ENCODE peak calls at places on chromosomes 13 and 19, in nine cellular contexts. One of them, this sample, is unnamed.
A peak's percentile ranks its signal among the peaks of the same experiment; 100 is the strongest.

GRCh38 chr13:70188567-70188966 is 80.3 kb upstream of the KLHL1 start:
- DNase-seq in SW 1271: no peak
- DNase-seq in fibroblast of gingiva: no peak
- DNase-seq in NCI-H1092 treated with DMSO at 0.1 percent for 48 hours: no peak
- DNase-seq in Jurkat, Clone E6-1: no peak
- DNase-seq in stimulated activated CD4-positive, alpha-beta T cell treated with anti-CD3 and anti-CD28 coated beads, Interleukin-1b, Interleukin-23, amount 100 ng/mL, for 4 hours: no peak
- DNase-seq in suprapubic skin: no peak
- DNase-seq in activated naive CD4-positive, alpha-beta T cell treated with Interleukin-2 at 50 U/mL for 16 hours: no peak
- DNase-seq in AG04449: no peak
- DNase-seq in this sample: no peak

GRCh38 chr13:31236211-31236786 is 36.5 kb downstream of the B3GLCT start:
- DNase-seq in NCI-H1092 treated with DMSO at 0.1 percent for 48 hours: peak; percentile 15
- DNase-seq in stimulated activated CD4-positive, alpha-beta T cell treated with anti-CD3 and anti-CD28 coated beads, Interleukin-1b, Interleukin-23, amount 100 ng/mL, for 4 hours: no peak
- DNase-seq in SW 1271: peak; percentile 34
- DNase-seq in AG04449: peak; percentile 17
- DNase-seq in Jurkat, Clone E6-1: peak; percentile 33
- DNase-seq in fibroblast of gingiva: peak; percentile 60
- DNase-seq in activated naive CD4-positive, alpha-beta T cell treated with Interleukin-2 at 50 U/mL for 16 hours: no peak
- DNase-seq in suprapubic skin: no peak
- DNase-seq in this sample: peak; percentile 6

GRCh38 chr13:32917504-32917903 is 98.7 kb upstream of the KL start:
- DNase-seq in fibroblast of gingiva: no peak
- DNase-seq in NCI-H1092 treated with DMSO at 0.1 percent for 48 hours: no peak
- DNase-seq in activated naive CD4-positive, alpha-beta T cell treated with Interleukin-2 at 50 U/mL for 16 hours: no peak
- DNase-seq in stimulated activated CD4-positive, alpha-beta T cell treated with anti-CD3 and anti-CD28 coated beads, Interleukin-1b, Interleukin-23, amount 100 ng/mL, for 4 hours: no peak
- DNase-seq in Jurkat, Clone E6-1: no peak
- DNase-seq in AG04449: no peak
- DNase-seq in suprapubic skin: no peak
- DNase-seq in SW 1271: no peak
- DNase-seq in this sample: no peak

GRCh38 chr13:27923794-27924528 is 4.2 kb downstream of the PDX1 start:
- DNase-seq in stimulated activated CD4-positive, alpha-beta T cell treated with anti-CD3 and anti-CD28 coated beads, Interleukin-1b, Interleukin-23, amount 100 ng/mL, for 4 hours: no peak
- DNase-seq in NCI-H1092 treated with DMSO at 0.1 percent for 48 hours: no peak
- DNase-seq in fibroblast of gingiva: no peak
- DNase-seq in Jurkat, Clone E6-1: no peak
- DNase-seq in suprapubic skin: no peak
- DNase-seq in AG04449: no peak
- DNase-seq in activated naive CD4-positive, alpha-beta T cell treated with Interleukin-2 at 50 U/mL for 16 hours: no peak
- DNase-seq in SW 1271: no peak
- DNase-seq in this sample: no peak

GRCh38 chr19:36421749-36422481 is 3.5 kb upstream of the ZFP82 start:
- DNase-seq in SW 1271: no peak
- DNase-seq in Jurkat, Clone E6-1: no peak
- DNase-seq in fibroblast of gingiva: no peak
- DNase-seq in NCI-H1092 treated with DMSO at 0.1 percent for 48 hours: no peak
- DNase-seq in activated naive CD4-positive, alpha-beta T cell treated with Interleukin-2 at 50 U/mL for 16 hours: no peak
- DNase-seq in suprapubic skin: no peak
- DNase-seq in AG04449: no peak
- DNase-seq in stimulated activated CD4-positive, alpha-beta T cell treated with anti-CD3 and anti-CD28 coated beads, Interleukin-1b, Interleukin-23, amount 100 ng/mL, for 4 hours: no peak
- DNase-seq in this sample: no peak

GRCh38 chr13:43005460-43006236 is 13.6 kb upstream of the EPSTI1 start:
- DNase-seq in NCI-H1092 treated with DMSO at 0.1 percent for 48 hours: no peak
- DNase-seq in SW 1271: no peak
- DNase-seq in suprapubic skin: no peak
- DNase-seq in fibroblast of gingiva: peak; percentile 64
- DNase-seq in activated naive CD4-positive, alpha-beta T cell treated with Interleukin-2 at 50 U/mL for 16 hours: no peak
- DNase-seq in Jurkat, Clone E6-1: no peak
- DNase-seq in AG04449: no peak
- DNase-seq in stimulated activated CD4-positive, alpha-beta T cell treated with anti-CD3 and anti-CD28 coated beads, Interleukin-1b, Interleukin-23, amount 100 ng/mL, for 4 hours: no peak
- DNase-seq in this sample: no peak

GRCh38 chr19:33239223-33239975 is 13.7 kb upstream of the SLC7A10 start:
- DNase-seq in fibroblast of gingiva: no peak
- DNase-seq in NCI-H1092 treated with DMSO at 0.1 percent for 48 hours: no peak
- DNase-seq in suprapubic skin: no peak
- DNase-seq in stimulated activated CD4-positive, alpha-beta T cell treated with anti-CD3 and anti-CD28 coated beads, Interleukin-1b, Interleukin-23, amount 100 ng/mL, for 4 hours: no peak
- DNase-seq in SW 1271: no peak
- DNase-seq in AG04449: no peak
- DNase-seq in activated naive CD4-positive, alpha-beta T cell treated with Interleukin-2 at 50 U/mL for 16 hours: no peak
- DNase-seq in Jurkat, Clone E6-1: no peak
- DNase-seq in this sample: no peak

GRCh38 chr19:18967358-18968146 is 26.5 kb upstream of the HOMER3 start:
- DNase-seq in fibroblast of gingiva: peak; percentile 61
- DNase-seq in stimulated activated CD4-positive, alpha-beta T cell treated with anti-CD3 and anti-CD28 coated beads, Interleukin-1b, Interleukin-23, amount 100 ng/mL, for 4 hours: no peak
- DNase-seq in activated naive CD4-positive, alpha-beta T cell treated with Interleukin-2 at 50 U/mL for 16 hours: no peak
- DNase-seq in Jurkat, Clone E6-1: no peak
- DNase-seq in SW 1271: no peak
- DNase-seq in suprapubic skin: peak; percentile 91
- DNase-seq in AG04449: no peak
- DNase-seq in NCI-H1092 treated with DMSO at 0.1 percent for 48 hours: no peak
- DNase-seq in this sample: no peak

GRCh38 chr19:970695-971094 is 13.4 kb upstream of the WDR18 start:
- DNase-seq in AG04449: no peak
- DNase-seq in fibroblast of gingiva: no peak
- DNase-seq in Jurkat, Clone E6-1: no peak
- DNase-seq in NCI-H1092 treated with DMSO at 0.1 percent for 48 hours: no peak
- DNase-seq in suprapubic skin: no peak
- DNase-seq in activated naive CD4-positive, alpha-beta T cell treated with Interleukin-2 at 50 U/mL for 16 hours: peak; percentile 18
- DNase-seq in SW 1271: no peak
- DNase-seq in stimulated activated CD4-positive, alpha-beta T cell treated with anti-CD3 and anti-CD28 coated beads, Interleukin-1b, Interleukin-23, amount 100 ng/mL, for 4 hours: no peak
- DNase-seq in this sample: no peak

GRCh38 chr19:14563989-14564650 is 7.7 kb downstream of the NDUFB7 start:
- DNase-seq in activated naive CD4-positive, alpha-beta T cell treated with Interleukin-2 at 50 U/mL for 16 hours: peak; percentile 22
- DNase-seq in NCI-H1092 treated with DMSO at 0.1 percent for 48 hours: no peak
- DNase-seq in Jurkat, Clone E6-1: peak; percentile 70
- DNase-seq in AG04449: no peak
- DNase-seq in stimulated activated CD4-positive, alpha-beta T cell treated with anti-CD3 and anti-CD28 coated beads, Interleukin-1b, Interleukin-23, amount 100 ng/mL, for 4 hours: no peak
- DNase-seq in fibroblast of gingiva: peak; percentile 52
- DNase-seq in suprapubic skin: peak; percentile 72
- DNase-seq in SW 1271: peak; percentile 21
- DNase-seq in this sample: no peak

This sample was measured in cerebellum.